ENCODE peak calls at places on chromosome 11, in seven cellular contexts. N, I, S, H, Y, T and A are unnamed samples.

GRCh38 chr11:75365711-75366181 is 14.3 kb upstream of the ARRB1 start:
- DNase-seq in N (no peak), S (no peak), T (no peak), H (no peak), I (no peak), Y (no peak), A (no peak)

GRCh38 chr11:19828382-19829108 is 115.9 kb downstream of the NAV2 start:
- DNase-seq in H (no peak), T (no peak), I (peak; percentile 42), Y (no peak), N (no peak), S (no peak), A (no peak)

GRCh38 chr11:111634981-111635705 is 32.9 kb downstream of the SIK2 start:
- DNase-seq in I (no peak), N (no peak), S (no peak), Y (no peak), T (no peak), H (no peak), A (no peak)

GRCh38 chr11:19853016-19853415 is 140.4 kb downstream of the NAV2 start:
- DNase-seq in S (no peak), I (no peak), H (no peak), N (no peak), T (no peak), Y (no peak), A (no peak)

GRCh38 chr11:76291576-76292526 is 85.5 kb upstream of the WNT11 start:
- DNase-seq in T (no peak), H (no peak), I (no peak), N (peak; percentile 63), S (no peak), Y (no peak), A (no peak)

GRCh38 chr11:77167791-77168190 is 39.7 kb downstream of the MYO7A start:
- DNase-seq in N (no peak), T (no peak), Y (peak; percentile 22), S (no peak), I (no peak), H (no peak), A (no peak)

GRCh38 chr11:65931773-65932557 is 12.7 kb downstream of the DRAP1 start:
- DNase-seq in I (no peak), T (no peak), Y (no peak), N (no peak), S (no peak), H (no peak), A (no peak)

GRCh38 chr11:3058753-3059664 is 1.8 kb upstream of the CARS1 start:
- DNase-seq in I (no peak), S (no peak), Y (no peak), T (no peak), N (no peak), H (no peak), A (no peak)

GRCh38 chr11:18203723-18204122 is 31.1 kb downstream of the MRGPRX4 start:
- DNase-seq in Y (no peak), N (peak; percentile 16), S (no peak), H (no peak), I (no peak), T (peak; percentile 8), A (no peak)

GRCh38 chr11:69446108-69446507 is 35.4 kb upstream of the LINC01488 start:
- DNase-seq in I (no peak), N (no peak), S (no peak), Y (no peak), H (no peak), T (no peak), A (no peak)

GRCh38 chr11:69443968-69444364 is 37.5 kb upstream of the LINC01488 start:
- DNase-seq in S (no peak), I (no peak), Y (no peak), T (no peak), N (no peak), H (no peak), A (no peak)

GRCh38 chr11:69445131-69445470 is 36.4 kb upstream of the LINC01488 start:
- DNase-seq in H (no peak), T (no peak), N (no peak), I (no peak), Y (no peak), S (no peak), A (no peak)

GRCh38 chr11:69443138-69443967 is 38.1 kb upstream of the LINC01488 start:
- DNase-seq in S (peak; percentile 86), H (peak; percentile 50), T (peak; percentile 74), Y (peak; percentile 92), I (peak; percentile 90), N (peak; percentile 98), A (peak; percentile 83)

GRCh38 chr11:69444381-69445130 is 36.9 kb upstream of the LINC01488 start:
- DNase-seq in Y (peak; percentile 63), T (no peak), H (peak; percentile 10), I (peak; percentile 97), N (no peak), S (peak; percentile 77), A (no peak)
- TF ChIP-seq CTCF in Y (no peak), T (no peak), H (no peak), I (peak; percentile 52), N (no peak), S (no peak), A (no peak)

GRCh38 chr11:67400942-67401494 is 640 bp downstream of the PPP1CA start:
- DNase-seq in H (no peak), S (peak; percentile 45), N (no peak), Y (no peak), T (no peak), I (peak; percentile 30), A (no peak)
- H3K4me1 ChIP-seq in H (peaks cover 27% of the 10 kb centered on the region), S (no peaks in the 10 kb centered on the region), N (peaks cover 12% of the 10 kb centered on the region), Y (peaks cover 30% of the 10 kb centered on the region), T (peaks cover 18% of the 10 kb centered on the region), I (peaks cover 54% of the 10 kb centered on the region), A (no peaks in the 10 kb centered on the region)

DNA sequence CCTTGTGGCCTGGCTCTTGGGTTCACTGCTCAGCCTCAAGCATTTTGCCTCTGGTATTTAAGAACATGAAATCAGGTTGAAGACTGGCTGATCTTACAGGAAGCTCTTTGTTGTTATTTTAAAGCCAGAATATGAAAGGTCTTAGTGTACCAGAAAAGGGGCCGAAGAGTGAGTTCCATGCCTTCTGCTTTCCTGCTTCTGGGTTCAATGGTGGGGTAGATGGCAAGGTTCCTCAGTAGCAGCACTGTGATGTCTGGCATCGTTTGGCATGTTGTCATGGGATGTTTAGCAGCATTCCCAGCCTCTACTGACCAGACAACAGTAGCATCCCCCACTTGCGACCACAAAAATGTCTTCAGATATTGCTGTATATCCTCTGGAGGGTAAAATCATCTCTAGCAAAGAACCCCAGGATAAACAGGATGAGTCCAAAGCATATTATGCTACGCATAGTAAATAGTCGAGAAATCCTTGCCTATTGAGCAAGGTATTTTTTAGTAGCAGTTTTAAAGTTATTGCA is 2.4 kb downstream of the VPS26B start:
- DNase-seq in Y (no peak), T (no peak), I (no peak), S (no peak), N (no peak), H (no peak), A (no peak)
- H3K4me3 ChIP-seq in Y (no peak overlapping the region), T (no peak overlapping the region), I (no peak overlapping the region), S (no peak overlapping the region), N (peak overlapping the region; percentile 90), H (peak overlapping the region; percentile 89), A (no peak overlapping the region)

DNA sequence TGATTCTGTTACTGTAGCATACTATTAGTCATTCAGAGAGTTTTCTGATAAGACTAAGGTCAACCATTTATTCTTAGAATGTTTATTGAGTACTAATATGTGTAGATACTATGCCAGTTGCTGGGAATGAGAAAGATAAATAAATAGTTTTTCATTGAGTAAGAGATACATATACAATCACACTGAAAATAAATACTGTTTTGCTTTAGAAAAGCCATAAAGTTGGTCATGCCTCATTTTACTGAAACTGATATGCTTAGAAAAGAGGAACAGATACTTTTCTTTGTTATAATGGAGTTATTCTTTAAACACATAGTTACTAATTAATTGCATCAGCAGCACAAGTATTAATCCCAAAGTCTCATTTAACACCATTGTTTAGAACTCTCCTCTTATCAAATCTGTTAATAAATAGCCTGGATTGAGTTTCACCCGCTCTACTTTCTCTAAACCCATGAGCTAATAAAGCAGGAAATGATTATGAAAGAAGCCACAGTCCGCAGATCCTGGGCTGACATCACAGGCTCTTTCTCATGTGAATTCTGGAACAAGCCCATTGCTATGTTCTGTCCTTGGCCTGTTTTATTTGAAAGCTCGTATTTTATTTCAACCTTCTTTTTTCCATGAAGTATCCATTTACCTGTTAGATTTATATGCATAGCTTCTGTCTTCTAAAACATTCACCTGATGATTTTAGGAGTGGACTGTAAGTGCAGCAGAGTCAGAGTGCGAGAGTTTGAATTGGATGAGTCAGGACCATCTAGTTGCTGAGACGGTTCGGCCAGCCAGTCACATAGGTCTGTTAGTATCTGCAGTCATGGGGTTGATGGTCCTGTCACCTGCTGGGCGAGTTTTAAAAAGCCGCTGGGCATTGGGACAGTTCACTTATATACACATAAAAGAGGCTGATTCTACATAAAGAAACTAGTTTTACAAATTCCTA is 35.5 kb downstream of the PIWIL4 start:
- DNase-seq in Y (peak; percentile 65), N (no peak), I (peak; percentile 66), S (peak; percentile 64), H (no peak), T (no peak), A (peak; percentile 74)
- TF ChIP-seq CTCF in Y (no peak), N (no peak), I (no peak), S (no peak), H (no peak), T (no peak), A (peak; percentile 66)

GRCh38 chr11:59222464-59223065 is 9.8 kb upstream of the MPEG1 start:
- DNase-seq in Y (no peak), T (no peak), S (no peak), N (no peak), H (no peak), I (no peak), A (no peak)

GRCh38 chr11:59218893-59219292 is 6.2 kb upstream of the MPEG1 start:
- DNase-seq in S (no peak), N (no peak), Y (no peak), I (no peak), T (no peak), H (no peak), A (no peak)

GRCh38 chr11:59221438-59221837 is 8.7 kb upstream of the MPEG1 start:
- DNase-seq in H (no peak), Y (no peak), N (no peak), I (no peak), S (no peak), T (no peak), A (no peak)

GRCh38 chr11:59216654-59217640 is 4.2 kb upstream of the MPEG1 start:
- DNase-seq in T (no peak), Y (no peak), N (no peak), S (peak; percentile 52), I (peak; percentile 9), H (no peak), A (no peak)

DNA sequence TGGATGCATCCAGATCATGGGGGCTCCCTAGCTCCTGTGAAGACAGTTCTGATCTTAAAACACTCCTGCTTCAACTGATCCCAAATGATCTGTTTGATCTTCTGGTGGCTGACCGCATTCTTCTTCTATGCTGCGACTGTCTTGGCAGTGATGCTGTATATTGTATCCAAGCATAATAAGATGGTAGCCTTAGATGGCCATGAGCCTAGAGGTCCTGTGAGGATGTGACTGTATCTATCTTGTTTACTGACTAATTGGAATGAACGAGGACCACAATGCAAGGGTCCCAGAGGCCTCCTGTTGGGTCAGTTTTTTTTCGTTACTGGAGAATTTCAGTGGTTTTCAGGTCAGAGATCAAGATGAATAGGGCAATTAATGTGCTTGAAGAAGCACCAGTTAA is 7.1 kb upstream of the MPEG1 start:
- DNase-seq in N (no peak), H (no peak), I (no peak), Y (no peak), T (no peak), S (no peak), A (no peak)
- H3K4me1 ChIP-seq in N (no peaks in the 10 kb centered on the region), H (peaks cover 9% of the 10 kb centered on the region), I (peaks cover 6% of the 10 kb centered on the region), Y (no peaks in the 10 kb centered on the region), T (peaks cover 3% of the 10 kb centered on the region), S (no peaks in the 10 kb centered on the region), A (peaks cover 27% of the 10 kb centered on the region)